ENCODE peak calls at places on chromosomes 2 and 18, in six cellular contexts. N is bronchial epithelial cell, O is thyroid gland, C is GM12865, P is nucleus accumbens, R is gastrocnemius medialis. H is an unnamed sample.

GRCh38 chr2:224111576-224111975 is 72.5 kb upstream of the SERPINE2 start:
- DNase-seq in N (peak), O (no peak), C (no peak), P (no peak), R (no peak), H (no peak)

GRCh38 chr2:241334813-241335212 is 19.1 kb downstream of the SEPTIN2 start:
- DNase-seq in N (no peak), O (no peak), C (no peak), P (no peak), R (no peak), H (no peak)

GRCh38 chr2:19140463-19141208 is 217.8 kb downstream of the OSR1 start:
- DNase-seq in N (peak), O (no peak), C (no peak), P (no peak), R (no peak), H (no peak)

GRCh38 chr2:197813093-197813787 is 8.8 kb downstream of the PLCL1 start:
- DNase-seq in N (peak), O (no peak), C (peak), P (no peak), R (no peak), H (no peak)

GRCh38 chr18:75896865-75897264 is 469.4 kb upstream of the SMIM21 start:
- DNase-seq in N (peak), O (peak), C (no peak), P (no peak), R (no peak), H (no peak)

GRCh38 chr18:8849696-8850095 is 144.3 kb downstream of the MTCL1 start:
- DNase-seq in N (peak), O (no peak), C (no peak), P (no peak), R (no peak), H (no peak)

GRCh38 chr18:21912339-21913239 is 172.0 kb downstream of the MIB1 start:
- DNase-seq in N (no peak), O (no peak), C (no peak), P (no peak), R (no peak), H (no peak)

GRCh38 chr2:241842620-241843211 is 16.0 kb downstream of the PDCD1 start:
- DNase-seq in N (no peak), O (peak), C (peak), P (no peak), R (peak), H (no peak)

GRCh38 chr18:35430721-35431441 is 53.7 kb upstream of the ZNF396 start:
- DNase-seq in N (no peak), O (no peak), C (no peak), P (no peak), R (no peak), H (no peak)

GRCh38 chr18:57982372-57983021 is 61.5 kb upstream of the NEDD4L start:
- DNase-seq in N (no peak), O (no peak), C (no peak), P (no peak), R (no peak), H (no peak)

GRCh38 chr2:16629770-16630169 is 35.9 kb downstream of the CYRIA start:
- DNase-seq in N (no peak), O (no peak), C (no peak), P (no peak), R (no peak), H (no peak)